ENCODE peak calls at places on chromosomes 1 and 21, in six cellular contexts. One of them, this sample, is unnamed.

GRCh38 chr1:59604191-59604590 is 210.6 kb upstream of the HOOK1 start:
- DNase-seq in WTC11: no peak
- DNase-seq in activated CD8-positive, alpha-beta memory T cell treated with anti-CD3 and anti-CD28 coated beads for 24 hours: no peak
- DNase-seq in activated naive CD4-positive, alpha-beta T cell: no peak
- DNase-seq in activated gamma-delta T cell treated with Interleukin-2 at 50 U/mL for 16 hours: no peak
- DNase-seq in fibroblast of the conjunctiva: no peak
- DNase-seq in this sample: no peak

GRCh38 chr21:28509031-28509430 is 483.6 kb downstream of the LTN1 start:
- DNase-seq in WTC11: no peak
- DNase-seq in activated gamma-delta T cell treated with Interleukin-2 at 50 U/mL for 16 hours: no peak
- DNase-seq in activated CD8-positive, alpha-beta memory T cell treated with anti-CD3 and anti-CD28 coated beads for 24 hours: no peak
- DNase-seq in activated naive CD4-positive, alpha-beta T cell: no peak
- DNase-seq in fibroblast of the conjunctiva: no peak
- DNase-seq in this sample: no peak

GRCh38 chr1:202237052-202237451 is 43.5 kb downstream of the LGR6 start:
- DNase-seq in fibroblast of the conjunctiva: peak
- DNase-seq in activated CD8-positive, alpha-beta memory T cell treated with anti-CD3 and anti-CD28 coated beads for 24 hours: peak
- DNase-seq in activated gamma-delta T cell treated with Interleukin-2 at 50 U/mL for 16 hours: no peak
- DNase-seq in WTC11: peak
- DNase-seq in activated naive CD4-positive, alpha-beta T cell: no peak
- DNase-seq in this sample: peak

GRCh38 chr1:99570486-99571089 is 75.3 kb upstream of the PALMD start:
- DNase-seq in activated naive CD4-positive, alpha-beta T cell: no peak
- DNase-seq in WTC11: no peak
- DNase-seq in activated CD8-positive, alpha-beta memory T cell treated with anti-CD3 and anti-CD28 coated beads for 24 hours: no peak
- DNase-seq in fibroblast of the conjunctiva: no peak
- DNase-seq in activated gamma-delta T cell treated with Interleukin-2 at 50 U/mL for 16 hours: no peak
- DNase-seq in this sample: no peak

GRCh38 chr1:41784516-41785279 is 134.0 kb downstream of the HIVEP3 start:
- DNase-seq in WTC11: no peak
- DNase-seq in activated naive CD4-positive, alpha-beta T cell: no peak
- DNase-seq in fibroblast of the conjunctiva: no peak
- DNase-seq in activated CD8-positive, alpha-beta memory T cell treated with anti-CD3 and anti-CD28 coated beads for 24 hours: no peak
- DNase-seq in activated gamma-delta T cell treated with Interleukin-2 at 50 U/mL for 16 hours: no peak
- DNase-seq in this sample: no peak

GRCh38 chr1:185408675-185409270 is 91.7 kb upstream of the IVNS1ABP start:
- DNase-seq in activated CD8-positive, alpha-beta memory T cell treated with anti-CD3 and anti-CD28 coated beads for 24 hours: no peak
- DNase-seq in activated naive CD4-positive, alpha-beta T cell: no peak
- DNase-seq in WTC11: no peak
- DNase-seq in fibroblast of the conjunctiva: no peak
- DNase-seq in activated gamma-delta T cell treated with Interleukin-2 at 50 U/mL for 16 hours: no peak
- DNase-seq in this sample: no peak

GRCh38 chr1:210598135-210598652 is 269.5 kb downstream of the HHAT start:
- DNase-seq in activated CD8-positive, alpha-beta memory T cell treated with anti-CD3 and anti-CD28 coated beads for 24 hours: no peak
- DNase-seq in fibroblast of the conjunctiva: peak
- DNase-seq in activated gamma-delta T cell treated with Interleukin-2 at 50 U/mL for 16 hours: no peak
- DNase-seq in activated naive CD4-positive, alpha-beta T cell: no peak
- DNase-seq in WTC11: no peak
- DNase-seq in this sample: no peak

GRCh38 chr1:179867493-179868330 is 9.9 kb downstream of the TOR1AIP2 start:
- DNase-seq in activated naive CD4-positive, alpha-beta T cell: peak
- DNase-seq in activated gamma-delta T cell treated with Interleukin-2 at 50 U/mL for 16 hours: peak
- DNase-seq in fibroblast of the conjunctiva: peak
- DNase-seq in WTC11: peak
- DNase-seq in activated CD8-positive, alpha-beta memory T cell treated with anti-CD3 and anti-CD28 coated beads for 24 hours: peak
- DNase-seq in this sample: peak

GRCh38 chr21:18340387-18340942 is 63.1 kb downstream of the TMPRSS15 start:
- DNase-seq in fibroblast of the conjunctiva: peak
- DNase-seq in activated naive CD4-positive, alpha-beta T cell: no peak
- DNase-seq in activated CD8-positive, alpha-beta memory T cell treated with anti-CD3 and anti-CD28 coated beads for 24 hours: no peak
- DNase-seq in WTC11: no peak
- DNase-seq in activated gamma-delta T cell treated with Interleukin-2 at 50 U/mL for 16 hours: no peak
- DNase-seq in this sample: no peak

GRCh38 chr1:162977944-162978568 is 91.1 kb upstream of the RGS4 start:
- DNase-seq in activated CD8-positive, alpha-beta memory T cell treated with anti-CD3 and anti-CD28 coated beads for 24 hours: no peak
- DNase-seq in activated naive CD4-positive, alpha-beta T cell: no peak
- DNase-seq in fibroblast of the conjunctiva: no peak
- DNase-seq in activated gamma-delta T cell treated with Interleukin-2 at 50 U/mL for 16 hours: no peak
- DNase-seq in WTC11: no peak
- DNase-seq in this sample: no peak

GRCh38 chr1:181181792-181182585 is 93.5 kb downstream of the IER5 start:
- DNase-seq in WTC11: no peak
- DNase-seq in activated gamma-delta T cell treated with Interleukin-2 at 50 U/mL for 16 hours: no peak
- DNase-seq in activated naive CD4-positive, alpha-beta T cell: no peak
- DNase-seq in fibroblast of the conjunctiva: no peak
- DNase-seq in activated CD8-positive, alpha-beta memory T cell treated with anti-CD3 and anti-CD28 coated beads for 24 hours: peak
- DNase-seq in this sample: no peak

GRCh38 chr1:155499263-155499662 is 63.3 kb downstream of the ASH1L start:
- DNase-seq in activated CD8-positive, alpha-beta memory T cell treated with anti-CD3 and anti-CD28 coated beads for 24 hours: no peak
- DNase-seq in activated gamma-delta T cell treated with Interleukin-2 at 50 U/mL for 16 hours: no peak
- DNase-seq in WTC11: no peak
- DNase-seq in fibroblast of the conjunctiva: no peak
- DNase-seq in activated naive CD4-positive, alpha-beta T cell: no peak
- DNase-seq in this sample: no peak

GRCh38 chr1:12168451-12169160 is 1.8 kb downstream of the TNFRSF1B start:
- DNase-seq in WTC11: no peak
- DNase-seq in activated naive CD4-positive, alpha-beta T cell: no peak
- DNase-seq in activated CD8-positive, alpha-beta memory T cell treated with anti-CD3 and anti-CD28 coated beads for 24 hours: no peak
- DNase-seq in fibroblast of the conjunctiva: no peak
- DNase-seq in activated gamma-delta T cell treated with Interleukin-2 at 50 U/mL for 16 hours: no peak
- DNase-seq in this sample: no peak

GRCh38 chr1:89633745-89634625 is 1.1 kb downstream of the LRRC8C start:
- DNase-seq in WTC11: peak
- DNase-seq in activated naive CD4-positive, alpha-beta T cell: no peak
- DNase-seq in activated CD8-positive, alpha-beta memory T cell treated with anti-CD3 and anti-CD28 coated beads for 24 hours: no peak
- DNase-seq in fibroblast of the conjunctiva: no peak
- DNase-seq in activated gamma-delta T cell treated with Interleukin-2 at 50 U/mL for 16 hours: no peak
- DNase-seq in this sample: peak

GRCh38 chr21:15732290-15732995 is 2.7 kb downstream of the USP25 start:
- DNase-seq in activated CD8-positive, alpha-beta memory T cell treated with anti-CD3 and anti-CD28 coated beads for 24 hours: no peak
- DNase-seq in activated naive CD4-positive, alpha-beta T cell: no peak
- DNase-seq in fibroblast of the conjunctiva: no peak
- DNase-seq in WTC11: no peak
- DNase-seq in activated gamma-delta T cell treated with Interleukin-2 at 50 U/mL for 16 hours: no peak
- DNase-seq in this sample: peak

This sample was measured in HAP-1.